ENCODE peak calls at places on chromosomes 13 and 19, in nine cellular contexts. U is HAP-1; G is left ventricle myocardium inferior; S is naive thymus-derived CD4-positive, alpha-beta T cell; A is MM.1S; H is body of pancreas; Z is tibial artery; B is uterus; D is A673. J is an unnamed sample.

GRCh38 chr13:65744761-65745160 is 1485.4 kb downstream of the PCDH9 start:
- DNase-seq in U (no peak), G (no peak), S (no peak), A (no peak), H (no peak), Z (no peak), B (no peak), D (no peak), J (no peak)

GRCh38 chr13:92390217-92390616 is 836.4 kb upstream of the GPC6 start:
- DNase-seq in U (no peak), G (no peak), S (no peak), A (peak; percentile 62), H (no peak), Z (no peak), B (no peak), D (no peak), J (no peak)

GRCh38 chr13:25764378-25764777 is 287.4 kb downstream of the SHISA2 start:
- DNase-seq in U (no peak), G (no peak), S (no peak), A (no peak), H (no peak), Z (no peak), B (no peak), D (no peak), J (no peak)

GRCh38 chr13:91845612-91846011 is 447.2 kb downstream of the GPC5 start:
- DNase-seq in U (no peak), G (no peak), S (no peak), A (no peak), H (no peak), Z (no peak), B (no peak), D (no peak), J (no peak)

GRCh38 chr19:47187797-47188196 is 43.2 kb downstream of the BBC3 start:
- DNase-seq in U (no peak), G (no peak), S (no peak), A (no peak), H (no peak), Z (no peak), B (no peak), D (no peak), J (no peak)

GRCh38 chr13:91381371-91381770 is 17.1 kb upstream of the GPC5 start:
- DNase-seq in U (no peak), G (no peak), S (no peak), A (peak; percentile 8), H (no peak), Z (no peak), B (no peak), D (peak; percentile 38), J (no peak)

GRCh38 chr13:55999709-56000108 is 1141.0 kb upstream of the PRR20A start:
- DNase-seq in U (no peak), G (no peak), S (no peak), A (no peak), H (no peak), Z (no peak), B (no peak), D (no peak), J (no peak)

GRCh38 chr13:64333888-64334287 is 2896.2 kb downstream of the PCDH9 start:
- DNase-seq in U (no peak), G (no peak), S (no peak), A (no peak), H (no peak), Z (no peak), B (no peak), D (no peak), J (no peak)

GRCh38 chr13:104608280-104608679 is 1542.1 kb upstream of the SLC10A2 start:
- DNase-seq in U (no peak), G (no peak), S (no peak), A (no peak), H (no peak), Z (no peak), B (no peak), D (no peak), J (no peak)

GRCh38 chr13:110354715-110355473 is 47.8 kb downstream of the COL4A2 start:
- DNase-seq in U (no peak), G (no peak), S (no peak), A (no peak), H (peak; percentile 34), Z (peak; percentile 57), B (no peak), D (no peak), J (no peak)

GRCh38 chr19:35531291-35531690 is 2.0 kb upstream of the GAPDHS start:
- DNase-seq in U (no peak), G (no peak), S (no peak), A (no peak), H (no peak), Z (no peak), B (no peak), D (no peak), J (no peak)

GRCh38 chr13:24052547-24052981 is 108.0 kb upstream of the SPATA13 start:
- DNase-seq in U (no peak), G (no peak), S (no peak), A (no peak), H (no peak), Z (no peak), B (peak; percentile 40), D (peak; percentile 27), J (no peak)

GRCh38 chr19:33746159-33746558 is 50.5 kb upstream of the KCTD15 start:
- DNase-seq in U (no peak), G (no peak), S (no peak), A (no peak), H (no peak), Z (no peak), B (no peak), D (no peak), J (no peak)

GRCh38 chr13:21435231-21435630 is 23.9 kb downstream of the ZDHHC20 start:
- DNase-seq in U (no peak), G (no peak), S (no peak), A (no peak), H (no peak), Z (no peak), B (no peak), D (no peak), J (no peak)

GRCh38 chr13:23679214-23679613 is 109.0 kb downstream of the TNFRSF19 start:
- DNase-seq in U (no peak), G (no peak), S (no peak), A (no peak), H (peak; percentile 33), Z (no peak), B (no peak), D (no peak), J (no peak)

DNA sequence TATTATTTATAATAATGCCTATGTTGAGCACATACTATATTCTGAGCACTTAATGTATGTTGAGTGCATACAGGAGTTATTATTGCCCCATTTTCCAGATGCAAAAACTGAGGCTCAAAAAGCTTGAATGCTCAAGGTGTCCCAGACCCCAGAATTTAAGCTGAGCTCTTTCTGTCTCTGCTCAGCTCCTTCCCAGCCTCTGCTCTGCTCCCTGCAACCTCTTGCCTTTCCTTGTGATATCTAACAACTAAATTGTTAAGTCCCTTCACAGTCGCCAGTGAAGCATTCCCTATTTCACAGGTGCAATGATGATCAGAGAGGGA is 4.2 kb downstream of the NOTCH3 start:
- DNase-seq in U (no peak), G (no peak), S (no peak), A (no peak), H (no peak), Z (no peak), B (no peak), D (no peak), J (no peak)
- H3K4me1 ChIP-seq in U (no peaks in the 10 kb centered on the region), G (peaks cover 35% of the 10 kb centered on the region), S (no peaks in the 10 kb centered on the region), A (no peaks in the 10 kb centered on the region), H (peaks cover 28% of the 10 kb centered on the region), Z (peaks cover 83% of the 10 kb centered on the region), B (peaks cover 16% of the 10 kb centered on the region), D (peaks cover 11% of the 10 kb centered on the region), J (peaks cover 45% of the 10 kb centered on the region)

GRCh38 chr19:11781295-11782057 is 14.7 kb downstream of the ZNF441 start:
- DNase-seq in U (no peak), G (no peak), S (no peak), A (no peak), H (no peak), Z (no peak), B (no peak), D (no peak), J (no peak)
- H3K36me3 ChIP-seq in U (peaks cover 32% of the 10 kb centered on the region), G (peaks cover 77% of the 10 kb centered on the region), S (peaks cover 23% of the 10 kb centered on the region), A (peaks cover 43% of the 10 kb centered on the region), H (peaks cover 35% of the 10 kb centered on the region), Z (peaks cover 69% of the 10 kb centered on the region), B (no peaks in the 10 kb centered on the region), D (peaks cover 48% of the 10 kb centered on the region), J (no peaks in the 10 kb centered on the region)

DNA sequence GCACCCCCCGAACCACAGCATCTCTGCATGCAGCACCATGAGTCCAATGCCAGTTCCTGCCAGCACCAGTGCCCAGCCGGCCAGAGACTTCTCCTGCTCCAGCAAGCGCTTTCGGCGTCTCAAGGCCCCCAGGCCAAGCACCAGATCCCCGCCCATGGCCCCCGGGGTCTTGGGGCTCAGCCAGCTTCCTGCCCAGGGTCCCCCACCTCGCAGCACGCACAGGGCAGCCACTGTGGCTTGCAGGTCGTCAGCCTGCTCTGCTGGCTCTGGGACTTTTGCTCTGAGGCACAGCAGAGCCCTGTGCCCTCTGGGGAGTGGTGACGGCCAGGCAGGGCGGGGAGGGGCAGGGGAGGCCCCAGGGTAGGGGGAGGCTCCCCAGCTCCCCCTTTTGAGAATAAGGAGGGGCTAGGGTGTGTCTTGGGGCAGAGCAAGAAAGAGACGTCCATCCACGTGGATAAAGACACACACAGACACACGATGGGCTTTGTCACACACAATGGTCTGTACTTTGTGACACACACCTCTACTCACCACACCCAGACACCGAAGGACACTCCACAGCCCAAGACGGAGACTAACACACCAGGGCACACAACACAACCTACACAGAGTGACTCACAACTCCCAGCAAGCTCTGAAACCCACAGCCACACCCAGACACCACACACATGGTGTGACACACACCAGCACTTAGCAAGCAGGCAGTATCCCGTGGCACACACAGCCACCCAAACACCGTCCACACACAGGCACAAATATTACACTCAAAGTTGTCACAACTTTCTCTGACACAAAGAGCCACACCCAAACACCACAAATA is at the start of gene KCNN4:
- DNase-seq in U (no peak), G (no peak), S (no peak), A (no peak), H (no peak), Z (no peak), B (no peak), D (no peak), J (peak; percentile 71)
- H3K4me1 ChIP-seq in U (no peaks in the 10 kb centered on the region), G (peaks cover 15% of the 10 kb centered on the region), S (peaks cover 62% of the 10 kb centered on the region), A (peaks cover 24% of the 10 kb centered on the region), H (no peaks in the 10 kb centered on the region), Z (peaks cover 15% of the 10 kb centered on the region), B (no peaks in the 10 kb centered on the region), D (peaks cover 9% of the 10 kb centered on the region), J (peaks cover 100% of the 10 kb centered on the region)

GRCh38 chr19:780935-781334 is 16.3 kb upstream of the PTBP1 start:
- DNase-seq in U (no peak), G (no peak), S (no peak), A (no peak), H (no peak), Z (no peak), B (no peak), D (no peak), J (no peak)
- H3K36me3 ChIP-seq in U (peaks cover 3% of the 10 kb centered on the region), G (no peaks in the 10 kb centered on the region), S (no peaks in the 10 kb centered on the region), A (no peaks in the 10 kb centered on the region), H (no peaks in the 10 kb centered on the region), Z (no peaks in the 10 kb centered on the region), B (no peaks in the 10 kb centered on the region), D (no peaks in the 10 kb centered on the region), J (no peaks in the 10 kb centered on the region)

J was measured in HCT116.